ENCODE peak calls at places on chromosomes 16 and 17, in nine cellular contexts. F is CD8-positive, alpha-beta T cell; U is A549; M is heart right ventricle; W is psoas muscle; G is stomach; J is SJSA1; A is CD8-positive, alpha-beta memory T cell; D is lower lobe of right lung. X is an unnamed sample.

GRCh38 chr17:50946891-50947843 is 81.0 kb upstream of the TOB1 start:
- DNase-seq in W (no peak), A (no peak), M (no peak), F (no peak), U (peak; percentile 62), J (no peak), G (no peak), D (no peak), X (no peak)

GRCh38 chr17:79979841-79980215 is 55.8 kb downstream of the TBC1D16 start:
- DNase-seq in G (no peak), U (no peak), D (peak; percentile 20), M (no peak), W (no peak), J (peak; percentile 46), F (no peak), A (peak; percentile 21), X (no peak)

GRCh38 chr17:17201907-17202306 is 4.2 kb downstream of the PLD6 start:
- DNase-seq in F (no peak), D (no peak), G (no peak), J (no peak), M (peak; percentile 46), W (no peak), U (no peak), A (no peak), X (no peak)

GRCh38 chr16:71426069-71426879 is 15.6 kb downstream of the TLE7 start:
- DNase-seq in D (no peak), G (no peak), U (peak; percentile 98), M (no peak), W (no peak), A (peak; percentile 84), J (no peak), F (no peak), X (no peak)

GRCh38 chr17:77034677-77035424 is 105.9 kb upstream of the SEC14L1 start:
- DNase-seq in U (no peak), F (no peak), D (no peak), M (no peak), J (no peak), A (no peak), W (no peak), G (no peak), X (no peak)

GRCh38 chr17:57536289-57536688 is 208.8 kb downstream of the CCDC182 start:
- DNase-seq in D (no peak), F (no peak), U (no peak), G (no peak), M (no peak), J (no peak), A (no peak), W (no peak), X (no peak)

GRCh38 chr17:35214631-35215273 is 20.6 kb upstream of the SLC35G3 start:
- DNase-seq in D (no peak), F (peak; percentile 25), J (no peak), A (no peak), W (no peak), G (no peak), M (no peak), U (no peak), X (peak; percentile 62)

GRCh38 chr17:77035526-77035925 is 105.2 kb upstream of the SEC14L1 start:
- DNase-seq in U (no peak), W (no peak), M (no peak), G (no peak), F (no peak), D (no peak), A (no peak), J (no peak), X (no peak)

GRCh38 chr17:8277317-8277716 is 11.2 kb upstream of the RANGRF start:
- DNase-seq in J (no peak), D (no peak), F (no peak), G (peak; percentile 51), A (no peak), W (no peak), U (no peak), M (no peak), X (no peak)

GRCh38 chr16:55393976-55394375 is 70.0 kb downstream of the IRX6 start:
- DNase-seq in U (no peak), G (no peak), W (no peak), F (no peak), M (no peak), A (no peak), D (no peak), J (no peak), X (no peak)
- H3K27ac ChIP-seq in U (no peak overlapping the region), G (no peak overlapping the region), W (no peak overlapping the region), F (no peak overlapping the region), M (no peak overlapping the region), A (no peak overlapping the region), D (no peak overlapping the region), J (no peak overlapping the region), X (no peak overlapping the region)

GRCh38 chr16:534089-534635 is 6.7 kb downstream of the CAPN15 start:
- DNase-seq in D (no peak), M (no peak), G (peak; percentile 60), U (no peak), F (no peak), A (no peak), J (no peak), W (peak; percentile 75), X (no peak)

GRCh38 chr16:533391-534088 is 6.0 kb downstream of the CAPN15 start:
- DNase-seq in W (no peak), G (peak; percentile 77), D (no peak), M (no peak), F (no peak), U (no peak), J (no peak), A (no peak), X (no peak)

GRCh38 chr16:530111-530817 is 2.8 kb downstream of the CAPN15 start:
- DNase-seq in F (no peak), M (no peak), A (no peak), D (no peak), U (no peak), W (no peak), J (no peak), G (no peak), X (no peak)

GRCh38 chr16:529012-529575 is 1.6 kb downstream of the CAPN15 start:
- DNase-seq in U (no peak), D (no peak), J (no peak), M (no peak), F (peak; percentile 24), W (no peak), G (no peak), A (no peak), X (no peak)

DNA sequence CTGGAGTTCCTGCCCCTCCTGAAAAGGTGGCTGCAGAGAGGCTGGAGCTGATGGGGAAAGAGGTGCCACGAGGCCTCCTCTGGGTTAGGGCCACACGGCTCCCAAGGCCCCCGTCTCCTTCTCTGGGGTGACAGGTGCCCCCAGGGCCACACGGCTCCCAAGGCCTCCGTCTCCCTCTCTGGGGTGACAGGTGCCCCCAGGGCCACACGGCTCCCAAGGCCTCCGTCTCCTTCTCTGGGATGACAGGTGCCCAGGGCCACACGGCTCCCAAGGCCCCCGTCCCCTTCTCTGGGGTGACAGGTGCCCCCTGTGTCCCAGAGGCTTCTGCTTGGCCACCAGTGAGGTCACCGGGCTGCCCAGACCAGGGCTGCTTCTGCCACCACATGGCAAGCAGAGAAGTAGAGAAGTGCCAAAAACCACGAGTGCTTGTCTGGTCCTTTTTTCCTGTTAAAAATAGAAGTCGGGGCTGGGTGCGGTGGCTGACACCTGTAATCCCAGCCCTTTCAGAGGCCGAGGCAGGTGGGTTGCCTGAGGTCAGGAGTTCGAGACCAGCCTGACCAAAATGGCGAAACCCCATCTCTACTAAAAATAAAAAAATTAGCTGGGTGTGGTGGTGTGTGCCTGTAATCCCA is 4.1 kb downstream of the CAPN15 start:
- DNase-seq in A (no peak), D (no peak), J (no peak), M (no peak), F (no peak), W (no peak), U (no peak), G (no peak), X (no peak)
- H3K4me1 ChIP-seq in A (peaks cover 17% of the 10 kb centered on the region), D (peaks cover 30% of the 10 kb centered on the region), J (peaks cover 31% of the 10 kb centered on the region), M (peaks cover 30% of the 10 kb centered on the region), F (peaks cover 20% of the 10 kb centered on the region), W (peaks cover 60% of the 10 kb centered on the region), U (peaks cover 45% of the 10 kb centered on the region), G (peaks cover 69% of the 10 kb centered on the region), X (peaks cover 11% of the 10 kb centered on the region)

DNA sequence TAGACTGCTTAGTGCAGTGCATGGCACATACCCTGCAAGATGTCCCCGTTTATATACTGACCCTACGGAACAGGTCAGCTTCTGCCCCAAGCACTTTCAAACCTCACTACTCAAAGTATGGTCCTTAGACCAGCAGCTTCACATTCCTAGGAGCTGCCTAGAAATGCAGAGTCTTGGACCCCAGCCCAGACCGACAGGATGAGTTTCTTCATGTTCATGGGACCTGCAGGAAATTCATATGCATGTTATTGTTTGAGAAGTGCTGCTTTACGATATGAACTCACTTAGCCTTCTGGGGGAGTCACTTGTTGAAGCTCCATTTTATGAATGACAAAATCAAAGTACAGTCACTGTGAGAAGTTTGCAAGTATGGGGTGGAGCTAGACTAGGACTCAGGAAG is 82.6 kb downstream of the DYNLRB2 start:
- DNase-seq in F (no peak), D (no peak), A (no peak), J (no peak), G (no peak), U (no peak), W (no peak), M (no peak), X (no peak)
- H3K27ac ChIP-seq in F (no peak overlapping the region), D (no peak overlapping the region), A (no peak overlapping the region), J (no peak overlapping the region), G (no peak overlapping the region), U (no peak overlapping the region), W (no peak overlapping the region), M (no peak overlapping the region), X (no peak overlapping the region)

GRCh38 chr16:53061256-53061655 is 6.5 kb downstream of the CHD9 start:
- DNase-seq in D (no peak), M (no peak), J (no peak), A (no peak), F (no peak), W (no peak), U (no peak), G (no peak), X (no peak)
- H3K4me1 ChIP-seq in D (peaks cover 64% of the 10 kb centered on the region), M (peaks cover 33% of the 10 kb centered on the region), J (peaks cover 4% of the 10 kb centered on the region), A (peaks cover 30% of the 10 kb centered on the region), F (peaks cover 16% of the 10 kb centered on the region), W (peaks cover 38% of the 10 kb centered on the region), U (peaks cover 35% of the 10 kb centered on the region), G (peaks cover 37% of the 10 kb centered on the region), X (no peaks in the 10 kb centered on the region)

GRCh38 chr16:2151188-2152091 is 3.0 kb downstream of the RAB26 start:
- DNase-seq in U (peak; percentile 52), F (no peak), W (no peak), J (no peak), G (no peak), A (no peak), M (no peak), D (no peak), X (no peak)
- H3K27ac ChIP-seq in U (peak overlapping the region; percentile 92), F (no peak overlapping the region), W (peak overlapping the region; percentile 90), J (no peak overlapping the region), G (peak overlapping the region; percentile 81), A (peak overlapping the region; percentile 38), M (no peak overlapping the region), D (no peak overlapping the region), X (no peak overlapping the region)

X was measured in naive thymus-derived CD4-positive, alpha-beta T cell.